ENCODE peak calls at places on chromosomes 2 and 18, in four cellular contexts. One of them, this sample, is unnamed.

GRCh38 chr2:231926180-231926741 is at the start of gene NPPC:
- DNase-seq in B cell: peak
- DNase-seq in activated T-cell treated with anti-CD3 and anti-CD28 coated beads, Interleukin-2, amount 50 U/mL, for 1 hour: peak
- DNase-seq in activated CD8-positive, alpha-beta memory T cell treated with anti-CD3 and anti-CD28 coated beads for 4 hours: peak
- DNase-seq in this sample: peak

GRCh38 chr2:45242161-45242741 is 233.0 kb upstream of the SIX2 start:
- DNase-seq in activated T-cell treated with anti-CD3 and anti-CD28 coated beads, Interleukin-2, amount 50 U/mL, for 1 hour: no peak
- DNase-seq in activated CD8-positive, alpha-beta memory T cell treated with anti-CD3 and anti-CD28 coated beads for 4 hours: no peak
- DNase-seq in B cell: no peak
- DNase-seq in this sample: no peak

GRCh38 chr2:218436992-218437391 is 18.1 kb downstream of the VIL1 start:
- DNase-seq in activated T-cell treated with anti-CD3 and anti-CD28 coated beads, Interleukin-2, amount 50 U/mL, for 1 hour: no peak
- DNase-seq in B cell: no peak
- DNase-seq in activated CD8-positive, alpha-beta memory T cell treated with anti-CD3 and anti-CD28 coated beads for 4 hours: no peak
- DNase-seq in this sample: no peak

GRCh38 chr2:20620696-20621365 is 30.1 kb downstream of the HS1BP3 start:
- DNase-seq in activated T-cell treated with anti-CD3 and anti-CD28 coated beads, Interleukin-2, amount 50 U/mL, for 1 hour: no peak
- DNase-seq in activated CD8-positive, alpha-beta memory T cell treated with anti-CD3 and anti-CD28 coated beads for 4 hours: no peak
- DNase-seq in B cell: no peak
- DNase-seq in this sample: peak

GRCh38 chr18:49026501-49027378 is 76.0 kb upstream of the SMAD7 start:
- DNase-seq in activated CD8-positive, alpha-beta memory T cell treated with anti-CD3 and anti-CD28 coated beads for 4 hours: no peak
- DNase-seq in B cell: no peak
- DNase-seq in activated T-cell treated with anti-CD3 and anti-CD28 coated beads, Interleukin-2, amount 50 U/mL, for 1 hour: no peak
- DNase-seq in this sample: no peak

GRCh38 chr18:60246606-60247005 is 126.0 kb downstream of the MC4R start:
- DNase-seq in activated T-cell treated with anti-CD3 and anti-CD28 coated beads, Interleukin-2, amount 50 U/mL, for 1 hour: no peak
- DNase-seq in B cell: no peak
- DNase-seq in activated CD8-positive, alpha-beta memory T cell treated with anti-CD3 and anti-CD28 coated beads for 4 hours: no peak
- DNase-seq in this sample: no peak

GRCh38 chr18:79470547-79470946 is 74.8 kb downstream of the NFATC1 start:
- DNase-seq in activated T-cell treated with anti-CD3 and anti-CD28 coated beads, Interleukin-2, amount 50 U/mL, for 1 hour: no peak
- DNase-seq in B cell: no peak
- DNase-seq in activated CD8-positive, alpha-beta memory T cell treated with anti-CD3 and anti-CD28 coated beads for 4 hours: no peak
- DNase-seq in this sample: no peak

GRCh38 chr2:5969301-5969700 is 277.1 kb downstream of the SOX11 start:
- DNase-seq in activated T-cell treated with anti-CD3 and anti-CD28 coated beads, Interleukin-2, amount 50 U/mL, for 1 hour: no peak
- DNase-seq in activated CD8-positive, alpha-beta memory T cell treated with anti-CD3 and anti-CD28 coated beads for 4 hours: no peak
- DNase-seq in B cell: no peak
- DNase-seq in this sample: no peak

GRCh38 chr2:86037795-86038192 is 67.9 kb downstream of the POLR1A start:
- DNase-seq in activated CD8-positive, alpha-beta memory T cell treated with anti-CD3 and anti-CD28 coated beads for 4 hours: no peak
- DNase-seq in B cell: no peak
- DNase-seq in activated T-cell treated with anti-CD3 and anti-CD28 coated beads, Interleukin-2, amount 50 U/mL, for 1 hour: peak
- DNase-seq in this sample: peak

GRCh38 chr2:67650292-67651133 is 253.4 kb downstream of the ETAA1 start:
- DNase-seq in B cell: no peak
- DNase-seq in activated T-cell treated with anti-CD3 and anti-CD28 coated beads, Interleukin-2, amount 50 U/mL, for 1 hour: no peak
- DNase-seq in activated CD8-positive, alpha-beta memory T cell treated with anti-CD3 and anti-CD28 coated beads for 4 hours: peak
- DNase-seq in this sample: peak

GRCh38 chr2:183124957-183125255 is 663 bp downstream of the NUP35 start:
- DNase-seq in activated CD8-positive, alpha-beta memory T cell treated with anti-CD3 and anti-CD28 coated beads for 4 hours: no peak
- DNase-seq in B cell: no peak
- DNase-seq in activated T-cell treated with anti-CD3 and anti-CD28 coated beads, Interleukin-2, amount 50 U/mL, for 1 hour: no peak
- DNase-seq in this sample: no peak

GRCh38 chr2:138110453-138111083 is 146.3 kb downstream of the HNMT start:
- DNase-seq in activated T-cell treated with anti-CD3 and anti-CD28 coated beads, Interleukin-2, amount 50 U/mL, for 1 hour: no peak
- DNase-seq in B cell: no peak
- DNase-seq in activated CD8-positive, alpha-beta memory T cell treated with anti-CD3 and anti-CD28 coated beads for 4 hours: no peak
- DNase-seq in this sample: no peak

GRCh38 chr2:10547011-10547410 is 98.9 kb upstream of the ODC1 start:
- DNase-seq in activated T-cell treated with anti-CD3 and anti-CD28 coated beads, Interleukin-2, amount 50 U/mL, for 1 hour: no peak
- DNase-seq in activated CD8-positive, alpha-beta memory T cell treated with anti-CD3 and anti-CD28 coated beads for 4 hours: no peak
- DNase-seq in B cell: no peak
- DNase-seq in this sample: no peak

GRCh38 chr18:49212819-49213218 is 247.6 kb downstream of the DYM start:
- DNase-seq in activated CD8-positive, alpha-beta memory T cell treated with anti-CD3 and anti-CD28 coated beads for 4 hours: no peak
- DNase-seq in activated T-cell treated with anti-CD3 and anti-CD28 coated beads, Interleukin-2, amount 50 U/mL, for 1 hour: no peak
- DNase-seq in B cell: no peak
- DNase-seq in this sample: no peak

GRCh38 chr2:196131384-196131861 is 40.0 kb downstream of the STK17B start:
- DNase-seq in B cell: peak
- DNase-seq in activated T-cell treated with anti-CD3 and anti-CD28 coated beads, Interleukin-2, amount 50 U/mL, for 1 hour: peak
- DNase-seq in activated CD8-positive, alpha-beta memory T cell treated with anti-CD3 and anti-CD28 coated beads for 4 hours: peak
- DNase-seq in this sample: peak

GRCh38 chr2:60515751-60516226 is 37.7 kb downstream of the BCL11A start:
- DNase-seq in activated T-cell treated with anti-CD3 and anti-CD28 coated beads, Interleukin-2, amount 50 U/mL, for 1 hour: no peak
- DNase-seq in activated CD8-positive, alpha-beta memory T cell treated with anti-CD3 and anti-CD28 coated beads for 4 hours: no peak
- DNase-seq in B cell: peak
- DNase-seq in this sample: no peak

GRCh38 chr2:4635289-4635688 is 931.9 kb downstream of the DCDC2C start:
- DNase-seq in B cell: no peak
- DNase-seq in activated CD8-positive, alpha-beta memory T cell treated with anti-CD3 and anti-CD28 coated beads for 4 hours: no peak
- DNase-seq in activated T-cell treated with anti-CD3 and anti-CD28 coated beads, Interleukin-2, amount 50 U/mL, for 1 hour: no peak
- DNase-seq in this sample: no peak

GRCh38 chr18:54734059-54734458 is 94.2 kb upstream of the RAB27B start:
- DNase-seq in activated T-cell treated with anti-CD3 and anti-CD28 coated beads, Interleukin-2, amount 50 U/mL, for 1 hour: no peak
- DNase-seq in activated CD8-positive, alpha-beta memory T cell treated with anti-CD3 and anti-CD28 coated beads for 4 hours: no peak
- DNase-seq in B cell: no peak
- DNase-seq in this sample: no peak

GRCh38 chr2:207825033-207825957 is 55.6 kb upstream of the FZD5 start:
- DNase-seq in activated CD8-positive, alpha-beta memory T cell treated with anti-CD3 and anti-CD28 coated beads for 4 hours: no peak
- DNase-seq in activated T-cell treated with anti-CD3 and anti-CD28 coated beads, Interleukin-2, amount 50 U/mL, for 1 hour: no peak
- DNase-seq in B cell: no peak
- DNase-seq in this sample: peak

GRCh38 chr2:9842487-9843228 is 616 bp upstream of the TAF1B start:
- DNase-seq in activated CD8-positive, alpha-beta memory T cell treated with anti-CD3 and anti-CD28 coated beads for 4 hours: no peak
- DNase-seq in B cell: no peak
- DNase-seq in activated T-cell treated with anti-CD3 and anti-CD28 coated beads, Interleukin-2, amount 50 U/mL, for 1 hour: no peak
- DNase-seq in this sample: no peak

GRCh38 chr18:71707985-71708500 is 836.1 kb downstream of the CBLN2 start:
- DNase-seq in activated CD8-positive, alpha-beta memory T cell treated with anti-CD3 and anti-CD28 coated beads for 4 hours: no peak
- DNase-seq in activated T-cell treated with anti-CD3 and anti-CD28 coated beads, Interleukin-2, amount 50 U/mL, for 1 hour: no peak
- DNase-seq in B cell: no peak
- DNase-seq in this sample: no peak

GRCh38 chr2:8837795-8838140 is 355 bp upstream of the KIDINS220 start:
- DNase-seq in activated T-cell treated with anti-CD3 and anti-CD28 coated beads, Interleukin-2, amount 50 U/mL, for 1 hour: no peak
- DNase-seq in B cell: no peak
- DNase-seq in activated CD8-positive, alpha-beta memory T cell treated with anti-CD3 and anti-CD28 coated beads for 4 hours: no peak
- DNase-seq in this sample: no peak

GRCh38 chr2:9807056-9807455 is 36.2 kb upstream of the TAF1B start:
- DNase-seq in activated T-cell treated with anti-CD3 and anti-CD28 coated beads, Interleukin-2, amount 50 U/mL, for 1 hour: no peak
- DNase-seq in B cell: no peak
- DNase-seq in activated CD8-positive, alpha-beta memory T cell treated with anti-CD3 and anti-CD28 coated beads for 4 hours: no peak
- DNase-seq in this sample: no peak

GRCh38 chr2:175097297-175097696 is 70.7 kb downstream of the ATF2 start:
- DNase-seq in activated T-cell treated with anti-CD3 and anti-CD28 coated beads, Interleukin-2, amount 50 U/mL, for 1 hour: no peak
- DNase-seq in activated CD8-positive, alpha-beta memory T cell treated with anti-CD3 and anti-CD28 coated beads for 4 hours: no peak
- DNase-seq in B cell: no peak
- DNase-seq in this sample: no peak

GRCh38 chr18:28692337-28692736 is 515.4 kb upstream of the CDH2 start:
- DNase-seq in activated CD8-positive, alpha-beta memory T cell treated with anti-CD3 and anti-CD28 coated beads for 4 hours: no peak
- DNase-seq in activated T-cell treated with anti-CD3 and anti-CD28 coated beads, Interleukin-2, amount 50 U/mL, for 1 hour: no peak
- DNase-seq in B cell: no peak
- DNase-seq in this sample: no peak

GRCh38 chr2:110731064-110731463 is 1.3 kb upstream of the ACOXL start:
- DNase-seq in activated CD8-positive, alpha-beta memory T cell treated with anti-CD3 and anti-CD28 coated beads for 4 hours: no peak
- DNase-seq in B cell: no peak
- DNase-seq in activated T-cell treated with anti-CD3 and anti-CD28 coated beads, Interleukin-2, amount 50 U/mL, for 1 hour: no peak
- DNase-seq in this sample: no peak

GRCh38 chr2:121689356-121689755 is 40.1 kb upstream of the CLASP1 start:
- DNase-seq in B cell: no peak
- DNase-seq in activated T-cell treated with anti-CD3 and anti-CD28 coated beads, Interleukin-2, amount 50 U/mL, for 1 hour: no peak
- DNase-seq in activated CD8-positive, alpha-beta memory T cell treated with anti-CD3 and anti-CD28 coated beads for 4 hours: no peak
- DNase-seq in this sample: peak